ENCODE peak calls at places on chromosomes 4 and X, in seven cellular contexts. Q is BJ; E is osteoblast; F is NCI-H1417; P is activated CD4-positive, alpha-beta T cell treated with anti-CD3 and anti-CD28 coated beads, Interleukin-2, amount 10 ng/mL, durations not matched to agents 7 days and 5 days; U is NCI-H1105; J is OCI-LY7. D is an unnamed sample.

GRCh38 chr4:7721984-7722551 is 217.6 kb downstream of the AFAP1 start:
- DNase-seq in Q (no peak), E (no peak), F (no peak), P (no peak), U (no peak), J (no peak), D (no peak)

GRCh38 chr4:4921077-4921476 is 61.6 kb downstream of the MSX1 start:
- DNase-seq in Q (no peak), E (no peak), F (no peak), P (no peak), U (no peak), J (no peak), D (no peak)

GRCh38 chrX:9180623-9181022 is 146.7 kb upstream of the FAM9B start:
- DNase-seq in Q (no peak), E (no peak), F (no peak), P (no peak), U (no peak), J (no peak), D (peak)

GRCh38 chr4:37623125-37623524 is 63.1 kb downstream of the RELL1 start:
- DNase-seq in Q (no peak), E (no peak), F (no peak), P (no peak), U (no peak), J (no peak), D (no peak)

GRCh38 chrX:72713130-72713529 is 976 bp downstream of the PHKA1 start:
- DNase-seq in Q (no peak), E (no peak), F (no peak), P (no peak), U (no peak), J (no peak), D (no peak)

GRCh38 chr4:15778191-15778741 is at the start of gene CD38:
- DNase-seq in Q (no peak), E (no peak), F (no peak), P (peak), U (no peak), J (peak), D (peak)

GRCh38 chr4:8230033-8230432 is 30.9 kb downstream of the SH3TC1 start:
- DNase-seq in Q (no peak), E (no peak), F (no peak), P (no peak), U (no peak), J (no peak), D (no peak)

GRCh38 chrX:37350034-37350365 is 836 bp downstream of the PRRG1 start:
- DNase-seq in Q (no peak), E (peak), F (no peak), P (no peak), U (no peak), J (no peak), D (no peak)

GRCh38 chrX:73478961-73479360 is 32.1 kb downstream of the CDX4 start:
- DNase-seq in Q (no peak), E (no peak), F (peak), P (no peak), U (no peak), J (no peak), D (no peak)

GRCh38 chr4:156456830-156457229 is 503.2 kb upstream of the CTSO start:
- DNase-seq in Q (no peak), E (no peak), F (no peak), P (no peak), U (no peak), J (no peak), D (no peak)

GRCh38 chr4:925171-925570 is 6.9 kb downstream of the GAK start:
- DNase-seq in Q (no peak), E (peak), F (no peak), P (no peak), U (no peak), J (no peak), D (no peak)

GRCh38 chrX:87900320-87900908 is 382.8 kb downstream of the KLHL4 start:
- DNase-seq in Q (no peak), E (no peak), F (no peak), P (no peak), U (no peak), J (no peak), D (no peak)

GRCh38 chr4:5592272-5592671 is 116.1 kb downstream of the EVC2 start:
- DNase-seq in Q (no peak), E (no peak), F (no peak), P (no peak), U (no peak), J (no peak), D (no peak)

GRCh38 chrX:45258741-45259402 is 58.2 kb upstream of the DIPK2B start:
- DNase-seq in Q (no peak), E (no peak), F (no peak), P (no peak), U (no peak), J (peak), D (no peak)

GRCh38 chr4:92172203-92172602 is 131.6 kb upstream of the GRID2 start:
- DNase-seq in Q (no peak), E (no peak), F (no peak), P (no peak), U (no peak), J (no peak), D (no peak)

GRCh38 chr4:53321151-53321987 is 44.5 kb downstream of the SCFD2 start:
- DNase-seq in Q (peak), E (peak), F (no peak), P (no peak), U (no peak), J (no peak), D (no peak)

GRCh38 chrX:110992611-110993010 is 103.4 kb upstream of the PAK3 start:
- DNase-seq in Q (no peak), E (no peak), F (peak), P (peak), U (no peak), J (peak), D (peak)

GRCh38 chrX:53682885-53683555 is 3.5 kb downstream of the HUWE1 start:
- DNase-seq in Q (no peak), E (peak), F (peak), P (peak), U (peak), J (peak), D (peak)

GRCh38 chrX:82218361-82218760 is 1016.5 kb downstream of the SH3BGRL start:
- DNase-seq in Q (no peak), E (no peak), F (no peak), P (no peak), U (no peak), J (peak), D (peak)

GRCh38 chr4:177235026-177235425 is 74.6 kb upstream of the NEIL3 start:
- DNase-seq in Q (peak), E (no peak), F (no peak), P (no peak), U (no peak), J (no peak), D (no peak)

GRCh38 chrX:133177202-133177601 is 41.0 kb downstream of the TFDP3 start:
- DNase-seq in Q (no peak), E (no peak), F (no peak), P (no peak), U (no peak), J (no peak), D (no peak)

GRCh38 chrX:136546369-136546768 is 14.4 kb downstream of the VGLL1 start:
- DNase-seq in Q (no peak), E (no peak), F (no peak), P (peak), U (no peak), J (no peak), D (no peak)

GRCh38 chr4:132123870-132124623 is 1025.0 kb upstream of the PCDH10 start:
- DNase-seq in Q (no peak), E (no peak), F (no peak), P (no peak), U (peak), J (no peak), D (no peak)

GRCh38 chr4:2368779-2369437 is 49.5 kb downstream of the ZFYVE28 start:
- DNase-seq in Q (no peak), E (peak), F (no peak), P (no peak), U (no peak), J (no peak), D (no peak)

GRCh38 chr4:186487726-186488125 is 67.6 kb downstream of the MTNR1A start:
- DNase-seq in Q (no peak), E (no peak), F (no peak), P (no peak), U (no peak), J (no peak), D (no peak)

GRCh38 chrX:134670241-134670811 is 12.1 kb upstream of the PLAC1 start:
- DNase-seq in Q (peak), E (peak), F (no peak), P (no peak), U (no peak), J (no peak), D (peak)

GRCh38 chr4:152229782-152230289 is 306.1 kb downstream of the FBXW7 start:
- DNase-seq in Q (no peak), E (no peak), F (no peak), P (no peak), U (no peak), J (no peak), D (no peak)

GRCh38 chrX:69305333-69306062 is 140.2 kb upstream of the PJA1 start:
- DNase-seq in Q (no peak), E (no peak), F (no peak), P (no peak), U (no peak), J (no peak), D (peak)

D was measured in neural progenitor cell.